ENCODE peak calls at places on chromosomes 3 and 15, in nine cellular contexts. One of them, this sample, is unnamed.

GRCh38 chr3:31196881-31197364 is 302.5 kb upstream of the GADL1 start:
- DNase-seq in heart left ventricle: no peak
- DNase-seq in colonic mucosa: no peak
- DNase-seq in WTC11: no peak
- DNase-seq in GM10248: no peak
- DNase-seq in BJ: peak
- DNase-seq in neural progenitor cell: no peak
- DNase-seq in lung: no peak
- DNase-seq in osteocyte: no peak
- DNase-seq in this sample: no peak

GRCh38 chr15:40240619-40241304 is 1.9 kb downstream of the PAK6 start:
- DNase-seq in heart left ventricle: no peak
- DNase-seq in colonic mucosa: no peak
- DNase-seq in WTC11: no peak
- DNase-seq in GM10248: peak
- DNase-seq in BJ: no peak
- DNase-seq in neural progenitor cell: no peak
- DNase-seq in lung: no peak
- DNase-seq in osteocyte: peak
- DNase-seq in this sample: peak

GRCh38 chr15:57635300-57635944 is 43.7 kb downstream of the MYZAP start:
- DNase-seq in heart left ventricle: no peak
- DNase-seq in colonic mucosa: no peak
- DNase-seq in WTC11: no peak
- DNase-seq in GM10248: no peak
- DNase-seq in BJ: no peak
- DNase-seq in neural progenitor cell: no peak
- DNase-seq in lung: no peak
- DNase-seq in osteocyte: no peak
- DNase-seq in this sample: no peak

GRCh38 chr3:16842710-16843270 is 42.0 kb upstream of the PLCL2 start:
- DNase-seq in heart left ventricle: no peak
- DNase-seq in colonic mucosa: peak
- DNase-seq in WTC11: no peak
- DNase-seq in GM10248: no peak
- DNase-seq in BJ: no peak
- DNase-seq in neural progenitor cell: no peak
- DNase-seq in lung: no peak
- DNase-seq in osteocyte: no peak
- DNase-seq in this sample: no peak

GRCh38 chr3:38000242-38000916 is 9.8 kb downstream of the VILL start:
- DNase-seq in heart left ventricle: no peak
- DNase-seq in colonic mucosa: no peak
- DNase-seq in WTC11: peak
- DNase-seq in GM10248: no peak
- DNase-seq in BJ: no peak
- DNase-seq in neural progenitor cell: no peak
- DNase-seq in lung: no peak
- DNase-seq in osteocyte: no peak
- DNase-seq in this sample: no peak

GRCh38 chr15:91490211-91490610 is 363.3 kb upstream of the SLCO3A1 start:
- DNase-seq in heart left ventricle: no peak
- DNase-seq in colonic mucosa: no peak
- DNase-seq in WTC11: no peak
- DNase-seq in GM10248: no peak
- DNase-seq in BJ: no peak
- DNase-seq in neural progenitor cell: no peak
- DNase-seq in lung: no peak
- DNase-seq in osteocyte: no peak
- DNase-seq in this sample: no peak

GRCh38 chr3:99407257-99407656 is 231.1 kb upstream of the COL8A1 start:
- DNase-seq in heart left ventricle: no peak
- DNase-seq in colonic mucosa: no peak
- DNase-seq in WTC11: no peak
- DNase-seq in GM10248: no peak
- DNase-seq in BJ: no peak
- DNase-seq in neural progenitor cell: no peak
- DNase-seq in lung: no peak
- DNase-seq in osteocyte: no peak
- DNase-seq in this sample: no peak

GRCh38 chr15:47429376-47429775 is 287.9 kb upstream of the SEMA6D start:
- DNase-seq in heart left ventricle: no peak
- DNase-seq in colonic mucosa: no peak
- DNase-seq in WTC11: no peak
- DNase-seq in GM10248: no peak
- DNase-seq in BJ: no peak
- DNase-seq in neural progenitor cell: no peak
- DNase-seq in lung: no peak
- DNase-seq in osteocyte: no peak
- DNase-seq in this sample: no peak

GRCh38 chr15:44427756-44428724 is 611 bp downstream of the CTDSPL2 start:
- DNase-seq in heart left ventricle: no peak
- DNase-seq in colonic mucosa: peak
- DNase-seq in WTC11: peak
- DNase-seq in GM10248: no peak
- DNase-seq in BJ: no peak
- DNase-seq in neural progenitor cell: peak
- DNase-seq in lung: no peak
- DNase-seq in osteocyte: no peak
- DNase-seq in this sample: no peak

GRCh38 chr3:122646146-122646988 is 34.3 kb upstream of the PARP14 start:
- DNase-seq in heart left ventricle: no peak
- DNase-seq in colonic mucosa: no peak
- DNase-seq in WTC11: no peak
- DNase-seq in GM10248: peak
- DNase-seq in BJ: no peak
- DNase-seq in neural progenitor cell: no peak
- DNase-seq in lung: no peak
- DNase-seq in osteocyte: no peak
- DNase-seq in this sample: peak

GRCh38 chr3:152595975-152596832 is 238.7 kb upstream of the P2RY1 start:
- DNase-seq in heart left ventricle: no peak
- DNase-seq in colonic mucosa: peak
- DNase-seq in WTC11: no peak
- DNase-seq in GM10248: peak
- DNase-seq in BJ: peak
- DNase-seq in neural progenitor cell: peak
- DNase-seq in lung: peak
- DNase-seq in osteocyte: no peak
- DNase-seq in this sample: peak

GRCh38 chr15:85937661-85938060 is 142.0 kb upstream of the AGBL1 start:
- DNase-seq in heart left ventricle: no peak
- DNase-seq in colonic mucosa: no peak
- DNase-seq in WTC11: no peak
- DNase-seq in GM10248: no peak
- DNase-seq in BJ: no peak
- DNase-seq in neural progenitor cell: no peak
- DNase-seq in lung: no peak
- DNase-seq in osteocyte: no peak
- DNase-seq in this sample: no peak

GRCh38 chr3:184361932-184362667 is 590 bp downstream of the POLR2H start:
- DNase-seq in heart left ventricle: peak
- DNase-seq in colonic mucosa: peak
- DNase-seq in WTC11: peak
- DNase-seq in GM10248: peak
- DNase-seq in BJ: no peak
- DNase-seq in neural progenitor cell: peak
- DNase-seq in lung: peak
- DNase-seq in osteocyte: no peak
- DNase-seq in this sample: peak

GRCh38 chr3:166661621-166662020 is 718.5 kb downstream of the ZBBX start:
- DNase-seq in heart left ventricle: no peak
- DNase-seq in colonic mucosa: no peak
- DNase-seq in WTC11: no peak
- DNase-seq in GM10248: no peak
- DNase-seq in BJ: no peak
- DNase-seq in neural progenitor cell: no peak
- DNase-seq in lung: no peak
- DNase-seq in osteocyte: no peak
- DNase-seq in this sample: no peak

GRCh38 chr15:63983071-63983711 is 63.1 kb downstream of the DAPK2 start:
- DNase-seq in heart left ventricle: no peak
- DNase-seq in colonic mucosa: peak
- DNase-seq in WTC11: peak
- DNase-seq in GM10248: no peak
- DNase-seq in BJ: no peak
- DNase-seq in neural progenitor cell: peak
- DNase-seq in lung: no peak
- DNase-seq in osteocyte: no peak
- DNase-seq in this sample: peak

GRCh38 chr15:90716317-90716975 is 700 bp upstream of the BLM start:
- DNase-seq in heart left ventricle: no peak
- DNase-seq in colonic mucosa: no peak
- DNase-seq in WTC11: no peak
- DNase-seq in GM10248: no peak
- DNase-seq in BJ: no peak
- DNase-seq in neural progenitor cell: no peak
- DNase-seq in lung: no peak
- DNase-seq in osteocyte: no peak
- DNase-seq in this sample: no peak

GRCh38 chr3:58084788-58085543 is 76.7 kb downstream of the FLNB start:
- DNase-seq in heart left ventricle: no peak
- DNase-seq in colonic mucosa: no peak
- DNase-seq in WTC11: no peak
- DNase-seq in GM10248: peak
- DNase-seq in BJ: no peak
- DNase-seq in neural progenitor cell: no peak
- DNase-seq in lung: no peak
- DNase-seq in osteocyte: no peak
- DNase-seq in this sample: peak

GRCh38 chr3:134161817-134162396 is 88.8 kb downstream of the RYK start:
- DNase-seq in heart left ventricle: no peak
- DNase-seq in colonic mucosa: no peak
- DNase-seq in WTC11: peak
- DNase-seq in GM10248: no peak
- DNase-seq in BJ: no peak
- DNase-seq in neural progenitor cell: peak
- DNase-seq in lung: no peak
- DNase-seq in osteocyte: no peak
- DNase-seq in this sample: no peak

GRCh38 chr3:30319713-30320112 is 286.7 kb upstream of the TGFBR2 start:
- DNase-seq in heart left ventricle: no peak
- DNase-seq in colonic mucosa: peak
- DNase-seq in WTC11: peak
- DNase-seq in GM10248: no peak
- DNase-seq in BJ: no peak
- DNase-seq in neural progenitor cell: peak
- DNase-seq in lung: peak
- DNase-seq in osteocyte: no peak
- DNase-seq in this sample: no peak

GRCh38 chr3:71509024-71509423 is 74.5 kb downstream of the FOXP1 start:
- DNase-seq in heart left ventricle: no peak
- DNase-seq in colonic mucosa: no peak
- DNase-seq in WTC11: no peak
- DNase-seq in GM10248: no peak
- DNase-seq in BJ: no peak
- DNase-seq in neural progenitor cell: no peak
- DNase-seq in lung: no peak
- DNase-seq in osteocyte: no peak
- DNase-seq in this sample: no peak

GRCh38 chr3:172125963-172126403 is 86.6 kb downstream of the FNDC3B start:
- DNase-seq in heart left ventricle: no peak
- DNase-seq in colonic mucosa: peak
- DNase-seq in WTC11: no peak
- DNase-seq in GM10248: no peak
- DNase-seq in BJ: peak
- DNase-seq in neural progenitor cell: no peak
- DNase-seq in lung: peak
- DNase-seq in osteocyte: no peak
- DNase-seq in this sample: no peak

GRCh38 chr3:11566916-11567315 is 76.8 kb downstream of the VGLL4 start:
- DNase-seq in heart left ventricle: no peak
- DNase-seq in colonic mucosa: no peak
- DNase-seq in WTC11: peak
- DNase-seq in GM10248: no peak
- DNase-seq in BJ: no peak
- DNase-seq in neural progenitor cell: peak
- DNase-seq in lung: no peak
- DNase-seq in osteocyte: no peak
- DNase-seq in this sample: peak
- TF ChIP-seq CTCF in heart left ventricle: no peak
- TF ChIP-seq CTCF in colonic mucosa: no peak
- TF ChIP-seq CTCF in WTC11: no peak
- TF ChIP-seq CTCF in GM10248: no peak
- TF ChIP-seq CTCF in BJ: no peak
- TF ChIP-seq CTCF in neural progenitor cell: peak
- TF ChIP-seq CTCF in lung: no peak
- TF ChIP-seq CTCF in osteocyte: no peak
- TF ChIP-seq CTCF in this sample: no peak

GRCh38 chr3:74139648-74140047 is 474.8 kb downstream of the CNTN3 start:
- DNase-seq in heart left ventricle: no peak
- DNase-seq in colonic mucosa: no peak
- DNase-seq in WTC11: peak
- DNase-seq in GM10248: no peak
- DNase-seq in BJ: no peak
- DNase-seq in neural progenitor cell: peak
- DNase-seq in lung: no peak
- DNase-seq in osteocyte: no peak
- DNase-seq in this sample: no peak
- TF ChIP-seq CTCF in heart left ventricle: no peak
- TF ChIP-seq CTCF in colonic mucosa: no peak
- TF ChIP-seq CTCF in WTC11: no peak
- TF ChIP-seq CTCF in GM10248: no peak
- TF ChIP-seq CTCF in BJ: peak
- TF ChIP-seq CTCF in neural progenitor cell: peak
- TF ChIP-seq CTCF in lung: no peak
- TF ChIP-seq CTCF in osteocyte: no peak
- TF ChIP-seq CTCF in this sample: no peak

GRCh38 chr3:163058190-163058854 is 1561.7 kb downstream of the OTOL1 start:
- DNase-seq in heart left ventricle: peak
- DNase-seq in colonic mucosa: peak
- DNase-seq in WTC11: no peak
- DNase-seq in GM10248: no peak
- DNase-seq in BJ: no peak
- DNase-seq in neural progenitor cell: no peak
- DNase-seq in lung: no peak
- DNase-seq in osteocyte: no peak
- DNase-seq in this sample: no peak

GRCh38 chr3:163056874-163057497 is 1560.4 kb downstream of the OTOL1 start:
- DNase-seq in heart left ventricle: no peak
- DNase-seq in colonic mucosa: peak
- DNase-seq in WTC11: peak
- DNase-seq in GM10248: peak
- DNase-seq in BJ: no peak
- DNase-seq in neural progenitor cell: peak
- DNase-seq in lung: peak
- DNase-seq in osteocyte: no peak
- DNase-seq in this sample: peak
- TF ChIP-seq CTCF in heart left ventricle: peak
- TF ChIP-seq CTCF in colonic mucosa: peak
- TF ChIP-seq CTCF in WTC11: peak
- TF ChIP-seq CTCF in GM10248: peak
- TF ChIP-seq CTCF in BJ: peak
- TF ChIP-seq CTCF in neural progenitor cell: peak
- TF ChIP-seq CTCF in lung: peak
- TF ChIP-seq CTCF in osteocyte: peak
- TF ChIP-seq CTCF in this sample: peak

GRCh38 chr3:197325773-197326172 is 27.4 kb upstream of the DLG1 start:
- DNase-seq in heart left ventricle: no peak
- DNase-seq in colonic mucosa: no peak
- DNase-seq in WTC11: no peak
- DNase-seq in GM10248: no peak
- DNase-seq in BJ: no peak
- DNase-seq in neural progenitor cell: no peak
- DNase-seq in lung: no peak
- DNase-seq in osteocyte: no peak
- DNase-seq in this sample: no peak
- TF ChIP-seq CTCF in heart left ventricle: no peak
- TF ChIP-seq CTCF in colonic mucosa: no peak
- TF ChIP-seq CTCF in WTC11: no peak
- TF ChIP-seq CTCF in GM10248: no peak
- TF ChIP-seq CTCF in BJ: no peak
- TF ChIP-seq CTCF in neural progenitor cell: no peak
- TF ChIP-seq CTCF in lung: no peak
- TF ChIP-seq CTCF in osteocyte: no peak
- TF ChIP-seq CTCF in this sample: no peak